ENCODE peak calls at places on chromosomes 5 and 9, in five cellular contexts. G, Y, D, N and S are unnamed samples. For H3K36me3, the result is how much of the 10 kb centered on the place peaks cover.

GRCh38 chr9:75990181-75990580 is 99.7 kb downstream of the PCSK5 start:
- DNase-seq in G (no peak), Y (no peak), D (no peak), N (no peak), S (no peak)

GRCh38 chr5:27241564-27242257 is 203.3 kb upstream of the CDH9 start:
- DNase-seq in G (no peak), Y (no peak), D (no peak), N (no peak), S (no peak)

GRCh38 chr5:86881493-86882090 is 263.9 kb downstream of the COX7C start:
- DNase-seq in G (no peak), Y (no peak), D (no peak), N (no peak), S (no peak)

GRCh38 chr9:98572054-98572627 is 136.6 kb downstream of the GABBR2 start:
- DNase-seq in G (no peak), Y (peak), D (no peak), N (no peak), S (no peak)

GRCh38 chr9:88990721-88991065 is 575 bp upstream of the S1PR3 start:
- DNase-seq in G (no peak), Y (no peak), D (no peak), N (no peak), S (peak)

GRCh38 chr9:32665101-32665500 is 29.6 kb upstream of the TAF1L start:
- DNase-seq in G (no peak), Y (no peak), D (no peak), N (no peak), S (no peak)

GRCh38 chr5:35136386-35136785 is 88.6 kb upstream of the AGXT2 start:
- DNase-seq in G (no peak), Y (peak), D (no peak), N (no peak), S (no peak)

GRCh38 chr9:129757045-129757444 is 4.2 kb upstream of the PTGES start:
- DNase-seq in G (no peak), Y (no peak), D (no peak), N (no peak), S (no peak)

GRCh38 chr5:8176101-8176693 is 307.2 kb downstream of the MTRR start:
- DNase-seq in G (no peak), Y (peak), D (no peak), N (no peak), S (no peak)

GRCh38 chr5:10612251-10612650 is 48.4 kb downstream of the ANKRD33B start:
- DNase-seq in G (no peak), Y (no peak), D (no peak), N (no peak), S (peak)

GRCh38 chr5:176734756-176735342 is 75.5 kb upstream of the UNC5A start:
- DNase-seq in G (no peak), Y (peak), D (no peak), N (peak), S (peak)

GRCh38 chr5:79691007-79691406 is 1.4 kb downstream of the CMYA5 start:
- DNase-seq in G (peak), Y (no peak), D (no peak), N (no peak), S (no peak)

GRCh38 chr9:35522189-35522588 is 32.3 kb downstream of the RUSC2 start:
- DNase-seq in G (no peak), Y (peak), D (no peak), N (no peak), S (peak)

GRCh38 chr9:105088088-105088487 is 156.4 kb upstream of the SLC44A1 start:
- DNase-seq in G (no peak), Y (no peak), D (no peak), N (no peak), S (no peak)

GRCh38 chr5:52491829-52492217 is 295.9 kb upstream of the ITGA1 start:
- DNase-seq in G (no peak), Y (no peak), D (no peak), N (no peak), S (no peak)

GRCh38 chr9:69157751-69158466 is 16.2 kb upstream of the TJP2 start:
- DNase-seq in G (no peak), Y (peak), D (no peak), N (no peak), S (no peak)

GRCh38 chr5:119397518-119398380 is 41.9 kb downstream of the TNFAIP8 start:
- DNase-seq in G (no peak), Y (no peak), D (no peak), N (no peak), S (no peak)

GRCh38 chr5:58983496-58983895 is 400.6 kb downstream of the RAB3C start:
- DNase-seq in G (no peak), Y (no peak), D (no peak), N (no peak), S (no peak)

GRCh38 chr9:121598167-121599000 is 53.0 kb upstream of the DAB2IP start:
- DNase-seq in G (peak), Y (peak), D (no peak), N (peak), S (peak)

GRCh38 chr9:27351438-27351837 is 54.5 kb upstream of the EQTN start:
- DNase-seq in G (peak), Y (no peak), D (no peak), N (no peak), S (no peak)

GRCh38 chr9:130444565-130445221 is at the start of gene ASS1:
- DNase-seq in G (peak), Y (peak), D (no peak), N (peak), S (peak)

GRCh38 chr9:125397736-125398135 is 136.1 kb downstream of the GAPVD1 start:
- DNase-seq in G (no peak), Y (peak), D (no peak), N (no peak), S (peak)

GRCh38 chr5:172901012-172901780 is 58.0 kb upstream of the RPL26L1 start:
- DNase-seq in G (peak), Y (no peak), D (no peak), N (peak), S (no peak)

GRCh38 chr9:91192379-91192775 is 169.3 kb downstream of the AUH start:
- DNase-seq in G (peak), Y (no peak), D (no peak), N (no peak), S (no peak)

GRCh38 chr9:106072421-106072820 is 378.1 kb downstream of the TMEM38B start:
- DNase-seq in G (no peak), Y (no peak), D (no peak), N (no peak), S (no peak)

GRCh38 chr5:61623401-61624069 is 291.5 kb downstream of the ZSWIM6 start:
- DNase-seq in G (no peak), Y (no peak), D (no peak), N (no peak), S (peak)

GRCh38 chr5:163496286-163496685 is 9.1 kb upstream of the MAT2B start:
- DNase-seq in G (no peak), Y (peak), D (no peak), N (no peak), S (no peak)

GRCh38 chr5:91224969-91225368 is 158.1 kb downstream of the ARRDC3 start:
- DNase-seq in G (no peak), Y (no peak), D (no peak), N (no peak), S (no peak)

GRCh38 chr5:136729901-136730355 is 364.6 kb upstream of the TRPC7 start:
- DNase-seq in G (no peak), Y (peak), D (no peak), N (no peak), S (no peak)

GRCh38 chr5:171092194-171092593 is 216.9 kb upstream of the TLX3 start:
- DNase-seq in G (no peak), Y (peak), D (no peak), N (no peak), S (no peak)

GRCh38 chr5:14745753-14746152 is 81.2 kb downstream of the OTULIN start:
- DNase-seq in G (no peak), Y (no peak), D (peak), N (no peak), S (no peak)
- H3K36me3 ChIP-seq in G (under half), Y (half or more), D (under half), N (under half), S (under half)

GRCh38 chr5:1057485-1057825 is 48.9 kb downstream of the NKD2 start:
- DNase-seq in G (no peak), Y (peak), D (no peak), N (no peak), S (peak)
- H3K36me3 ChIP-seq in G (under half), Y (under half), D (under half), N (half or more), S (under half)

GRCh38 chr9:133938670-133939258 is 53.4 kb downstream of the VAV2 start:
- DNase-seq in G (no peak), Y (no peak), D (no peak), N (no peak), S (no peak)

GRCh38 chr9:133937120-133937519 is 55.0 kb downstream of the VAV2 start:
- DNase-seq in G (no peak), Y (no peak), D (no peak), N (no peak), S (no peak)

GRCh38 chr9:133939845-133940244 is 52.3 kb downstream of the VAV2 start:
- DNase-seq in G (no peak), Y (no peak), D (no peak), N (no peak), S (no peak)

GRCh38 chr9:133938086-133938485 is 54.0 kb downstream of the VAV2 start:
- DNase-seq in G (no peak), Y (no peak), D (no peak), N (no peak), S (no peak)

GRCh38 chr9:133939386-133939785 is 52.7 kb downstream of the VAV2 start:
- DNase-seq in G (no peak), Y (no peak), D (no peak), N (no peak), S (no peak)
- H3K36me3 ChIP-seq in G (under half), Y (under half), D (under half), N (under half), S (under half)

DNA sequence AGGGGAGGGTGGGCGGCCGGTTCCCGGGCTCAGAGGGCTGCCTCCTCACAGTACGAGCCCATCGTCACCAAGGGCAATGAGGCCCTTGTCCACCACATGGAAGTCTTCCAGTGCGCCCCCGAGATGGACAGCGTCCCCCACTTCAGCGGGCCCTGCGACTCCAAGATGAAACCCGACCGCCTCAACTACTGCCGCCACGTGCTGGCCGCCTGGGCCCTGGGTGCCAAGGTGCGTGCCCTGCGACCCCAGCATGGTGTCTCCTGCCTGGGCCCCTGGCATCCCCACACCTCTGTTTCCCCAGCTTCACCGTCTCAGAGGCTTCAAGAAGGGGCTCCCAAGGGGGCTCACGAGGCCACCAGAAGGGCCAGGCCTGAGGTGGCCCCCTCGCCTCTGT is 7.2 kb downstream of the DBH start:
- DNase-seq in G (no peak), Y (peak), D (no peak), N (no peak), S (no peak)
- H3K36me3 ChIP-seq in G (under half), Y (under half), D (under half), N (under half), S (under half)

DNA sequence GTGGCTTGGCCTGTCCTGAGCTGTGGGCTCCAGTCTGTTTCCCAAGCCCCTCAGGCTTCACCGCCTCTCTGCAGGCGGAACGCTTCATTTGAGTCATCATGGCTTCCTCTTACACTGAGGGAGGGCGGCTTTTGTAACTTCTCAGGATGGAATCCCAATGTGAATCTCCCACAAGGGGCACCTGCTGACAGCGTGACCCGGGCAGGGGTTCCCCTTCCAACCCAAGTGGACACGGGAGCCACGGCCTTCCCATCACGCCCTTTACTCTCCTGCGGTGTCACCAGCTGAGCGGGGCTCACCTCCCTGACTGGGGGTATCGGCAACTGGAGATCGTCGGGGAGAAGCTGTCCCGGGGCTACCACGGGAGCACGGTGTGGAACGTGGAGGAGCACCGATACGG is 12.5 kb downstream of the UCK1 start:
- DNase-seq in G (no peak), Y (no peak), D (no peak), N (no peak), S (peak)
- H3K36me3 ChIP-seq in G (under half), Y (half or more), D (half or more), N (half or more), S (under half)